ENCODE peak calls at places on chromosomes 12 and 14, in four cellular contexts. E, B, M and U are unnamed samples.

GRCh38 chr14:92676448-92677086 is 71.9 kb downstream of the LGMN start:
- DNase-seq in E (no peak), B (no peak), M (peak), U (no peak)

GRCh38 chr12:76866146-76866545 is 12.7 kb downstream of the CSRP2 start:
- DNase-seq in E (no peak), B (no peak), M (no peak), U (no peak)

GRCh38 chr12:49776413-49776812 is 35.1 kb downstream of the TMBIM6 start:
- DNase-seq in E (peak), B (peak), M (peak), U (peak)

GRCh38 chr12:57846285-57846576 is 298 bp downstream of the CTDSP2 start:
- DNase-seq in E (no peak), B (no peak), M (no peak), U (no peak)

GRCh38 chr14:61561144-61561543 is 134.2 kb upstream of the HIF1A start:
- DNase-seq in E (no peak), B (no peak), M (no peak), U (no peak)

GRCh38 chr12:131919366-131920156 is 9.5 kb upstream of the PUS1 start:
- DNase-seq in E (no peak), B (no peak), M (peak), U (no peak)

GRCh38 chr14:30874999-30875787 is 834 bp downstream of the COCH start:
- DNase-seq in E (no peak), B (no peak), M (peak), U (no peak)

GRCh38 chr12:67988600-67988999 is 647 bp upstream of the IFNG-AS1 start:
- DNase-seq in E (no peak), B (no peak), M (no peak), U (no peak)

GRCh38 chr12:61996717-61997116 is 263.5 kb upstream of the USP15 start:
- DNase-seq in E (no peak), B (no peak), M (no peak), U (no peak)

GRCh38 chr12:87413784-87414183 is 615.4 kb downstream of the C12orf50 start:
- DNase-seq in E (no peak), B (no peak), M (no peak), U (no peak)

GRCh38 chr12:94994312-94994711 is 9.2 kb downstream of the NDUFA12 start:
- DNase-seq in E (no peak), B (no peak), M (no peak), U (no peak)

GRCh38 chr12:79618848-79619404 is 71.8 kb downstream of the PAWR start:
- DNase-seq in E (no peak), B (no peak), M (no peak), U (no peak)

GRCh38 chr12:3220382-3221321 is 143.5 kb downstream of the TSPAN9 start:
- DNase-seq in E (no peak), B (peak), M (peak), U (no peak)

GRCh38 chr14:100617715-100618693 is 30.8 kb upstream of the BEGAIN start:
- DNase-seq in E (no peak), B (peak), M (no peak), U (peak)

GRCh38 chr12:52155048-52155868 is 36.6 kb downstream of the KRT80 start:
- DNase-seq in E (no peak), B (no peak), M (peak), U (no peak)

GRCh38 chr12:108559748-108560147 is 1.2 kb downstream of the SART3 start:
- DNase-seq in E (no peak), B (no peak), M (no peak), U (no peak)
- TF ChIP-seq CTCF in E (no peak), B (no peak), M (no peak), U (no peak)

GRCh38 chr12:96378319-96378718 is 21.9 kb downstream of the CDK17 start:
- DNase-seq in E (no peak), B (no peak), M (no peak), U (no peak)
- H3K4me3 ChIP-seq in E (no peak), B (no peak), M (no peak), U (no peak)

GRCh38 chr12:124720019-124720686 is 143.5 kb downstream of the SCARB1 start:
- DNase-seq in E (no peak), B (no peak), M (peak), U (no peak)

GRCh38 chr12:124721501-124722154 is 142.0 kb downstream of the SCARB1 start:
- DNase-seq in E (no peak), B (no peak), M (no peak), U (no peak)

GRCh38 chr12:124722871-124723270 is 140.8 kb downstream of the SCARB1 start:
- DNase-seq in E (no peak), B (no peak), M (no peak), U (no peak)

GRCh38 chr12:124718458-124718857 is 145.2 kb downstream of the SCARB1 start:
- DNase-seq in E (no peak), B (no peak), M (no peak), U (no peak)

DNA sequence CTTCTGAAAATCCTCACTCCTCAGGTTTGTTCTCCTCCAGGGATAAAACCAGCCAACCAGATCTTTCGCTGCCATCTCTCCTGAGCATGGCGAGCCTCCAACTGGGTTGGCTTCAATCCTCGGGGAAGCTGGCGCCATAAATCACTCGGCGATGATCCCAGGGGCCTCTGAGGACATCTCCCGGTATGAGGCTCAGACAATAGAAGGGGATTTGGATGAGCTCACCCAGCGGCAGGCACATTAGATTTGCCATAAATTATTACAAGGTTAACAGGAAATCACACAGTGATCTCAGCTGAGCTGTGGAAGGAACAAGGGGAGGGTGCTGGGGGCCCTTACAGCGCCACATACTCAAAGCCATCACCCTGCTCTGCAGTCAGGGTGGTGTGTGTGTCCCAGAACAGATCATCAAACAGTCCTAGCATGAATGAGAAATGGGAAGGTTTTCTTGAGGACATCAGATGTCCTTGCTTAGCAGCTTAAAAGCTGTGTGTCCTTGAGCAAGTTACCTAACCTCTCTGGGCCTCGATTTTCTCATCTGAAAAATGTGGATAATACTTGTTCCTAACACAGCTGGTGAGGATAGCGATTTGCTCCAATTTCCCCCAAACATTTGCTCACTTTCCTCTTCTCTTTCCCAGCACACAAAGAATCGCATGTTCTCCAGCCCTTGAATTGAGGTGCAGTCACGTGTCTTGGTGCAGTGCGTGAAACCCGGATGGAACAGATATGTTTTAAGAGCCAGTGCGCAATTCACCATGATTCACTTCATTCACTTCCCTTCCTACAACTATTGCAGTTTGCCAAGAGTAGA is 142.8 kb downstream of the SCARB1 start:
- DNase-seq in E (peak), B (peak), M (no peak), U (peak)
- H3K27ac ChIP-seq in E (peak), B (peak), M (peak), U (peak)

DNA sequence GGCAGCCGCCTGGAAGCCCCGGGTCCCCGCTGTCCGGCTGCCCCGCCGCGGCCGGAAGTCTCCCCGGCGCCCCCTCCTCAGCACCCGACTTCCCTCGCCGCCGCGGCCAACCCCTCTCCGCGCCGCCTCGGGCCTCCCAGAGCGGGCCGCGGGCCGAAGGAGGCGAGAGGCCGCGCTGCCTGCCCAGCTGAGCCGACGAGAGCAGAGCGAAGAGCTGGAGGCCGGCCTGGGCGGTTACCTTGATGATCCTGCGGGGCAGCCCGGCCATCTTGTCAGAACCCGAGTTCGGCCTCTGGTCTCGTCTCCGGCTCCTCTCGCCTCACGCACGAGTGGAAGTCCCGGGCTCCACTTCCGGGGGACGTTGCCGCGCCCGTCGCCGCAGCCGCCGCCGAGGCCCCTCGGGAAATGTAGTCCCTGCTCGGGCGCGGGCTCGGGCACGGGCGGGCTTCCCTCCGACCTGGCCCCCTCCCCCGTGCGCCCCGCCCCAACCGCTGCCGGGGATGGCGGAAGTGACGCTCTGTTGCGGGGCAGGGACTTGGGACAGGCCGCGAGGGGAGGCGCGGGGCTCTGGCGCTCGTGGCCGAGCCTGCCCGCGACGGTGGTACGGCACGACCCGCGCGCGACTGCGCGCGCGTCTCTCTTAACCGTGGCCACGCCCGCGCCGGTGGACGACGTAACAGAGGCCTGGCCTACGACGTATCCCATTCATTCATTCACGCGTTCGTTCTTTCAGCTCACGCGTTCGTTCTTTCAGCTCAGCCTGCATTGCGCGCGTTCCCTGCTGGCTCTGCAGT is at the start of gene UBE2N:
- DNase-seq in E (peak), B (peak), M (peak), U (peak)
- TF ChIP-seq CTCF in E (no peak), B (no peak), M (no peak), U (peak)

GRCh38 chr12:93243382-93243688 is 134.4 kb upstream of the NUDT4 start:
- DNase-seq in E (no peak), B (no peak), M (no peak), U (no peak)

GRCh38 chr12:93242154-93242958 is 135.4 kb upstream of the NUDT4 start:
- DNase-seq in E (no peak), B (no peak), M (no peak), U (no peak)

GRCh38 chr12:93244514-93245077 is 133.1 kb upstream of the NUDT4 start:
- DNase-seq in E (no peak), B (no peak), M (no peak), U (no peak)

GRCh38 chr12:93245543-93245942 is 132.2 kb upstream of the NUDT4 start:
- DNase-seq in E (no peak), B (no peak), M (no peak), U (no peak)

DNA sequence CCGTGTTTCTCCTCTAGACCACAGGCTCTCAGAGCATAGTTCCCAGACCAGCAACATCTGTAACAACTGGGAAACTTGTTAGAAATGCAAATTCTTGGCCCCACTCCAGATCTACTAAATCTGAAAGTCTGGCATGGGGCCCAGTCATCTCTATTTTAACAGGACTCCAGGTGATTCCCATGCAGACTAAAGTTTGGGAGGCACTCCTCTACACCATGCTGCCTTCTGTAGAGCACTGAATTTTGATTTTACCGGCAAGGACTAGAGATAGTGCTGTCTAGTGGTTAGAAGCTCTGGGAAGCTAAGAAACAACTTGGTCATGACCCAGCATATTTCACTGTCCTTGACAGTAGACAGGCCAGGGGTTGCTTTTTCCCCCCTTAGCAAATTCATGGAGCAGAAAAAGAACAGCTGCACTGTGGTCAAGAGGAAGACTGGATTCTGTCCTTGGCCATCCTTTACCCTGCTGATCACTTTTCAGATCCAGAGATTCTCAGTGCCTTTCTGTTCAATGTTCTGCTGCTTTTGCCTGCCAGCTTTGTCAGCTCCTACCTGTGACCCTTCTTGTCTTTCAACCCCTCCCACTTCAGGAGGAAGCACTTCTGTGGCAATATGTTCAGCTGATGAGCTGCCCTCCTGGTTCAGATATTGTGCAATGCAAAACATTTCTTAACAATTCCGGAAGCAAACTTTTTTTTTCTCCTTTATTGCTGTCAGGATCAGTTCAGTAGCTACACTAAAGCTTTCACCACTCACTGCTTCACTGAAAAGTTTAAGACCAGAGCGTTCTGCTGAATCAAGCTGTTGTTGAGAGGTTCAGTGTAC is 133.8 kb upstream of the NUDT4 start:
- DNase-seq in E (peak), B (no peak), M (no peak), U (no peak)
- H3K4me3 ChIP-seq in E (no peak), B (no peak), M (no peak), U (no peak)

GRCh38 chr12:109879332-109880048 is 851 bp downstream of the GLTP start:
- DNase-seq in E (no peak), B (no peak), M (no peak), U (no peak)

GRCh38 chr12:109880049-109880931 is at the start of gene GLTP:
- DNase-seq in E (peak), B (peak), M (peak), U (peak)

GRCh38 chr12:109881752-109882151 is 1.4 kb upstream of the GLTP start:
- DNase-seq in E (no peak), B (no peak), M (no peak), U (no peak)

GRCh38 chr12:109878749-109879148 is 1.6 kb downstream of the GLTP start:
- DNase-seq in E (no peak), B (no peak), M (no peak), U (no peak)

GRCh38 chr12:109880938-109881337 is 597 bp upstream of the GLTP start:
- DNase-seq in E (no peak), B (no peak), M (no peak), U (no peak)
- H3K27ac ChIP-seq in E (peak), B (no peak), M (peak), U (peak)

GRCh38 chr12:54021432-54022013 is 6.7 kb upstream of the HOXC6 start:
- DNase-seq in E (no peak), B (no peak), M (peak), U (no peak)
- TF ChIP-seq CTCF in E (no peak), B (no peak), M (no peak), U (no peak)

DNA sequence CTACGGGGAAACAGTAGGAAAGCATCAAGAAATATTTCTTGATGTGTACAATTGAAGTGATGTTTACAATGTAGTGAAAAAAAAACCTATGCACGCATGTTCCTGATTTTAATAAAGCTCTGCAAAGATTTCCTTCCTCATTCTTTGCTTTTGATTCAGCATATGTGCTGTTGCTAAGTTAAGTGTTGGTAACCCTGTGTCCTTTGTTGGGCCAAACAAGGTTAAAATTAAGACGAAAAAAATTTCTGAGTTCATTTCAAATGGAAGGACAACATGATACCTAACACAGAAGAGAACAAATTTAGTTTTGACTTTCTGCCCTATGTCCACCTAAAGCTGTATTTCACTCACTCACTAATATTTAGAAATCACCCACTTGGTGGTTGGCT is 62.8 kb downstream of the PPP2R5C start:
- DNase-seq in E (no peak), B (no peak), M (no peak), U (no peak)
- H3K4me3 ChIP-seq in E (peak), B (peak), M (no peak), U (peak)

GRCh38 chr12:120971299-120972180 is 6.8 kb upstream of the HNF1A start:
- DNase-seq in E (peak), B (peak), M (no peak), U (no peak)

GRCh38 chr12:120977531-120978295 is 630 bp upstream of the HNF1A start:
- DNase-seq in E (no peak), B (no peak), M (no peak), U (no peak)

GRCh38 chr12:120970310-120970709 is 8.0 kb upstream of the HNF1A start:
- DNase-seq in E (no peak), B (no peak), M (no peak), U (no peak)

GRCh38 chr12:120978296-120979219 is at the start of gene HNF1A:
- DNase-seq in E (no peak), B (no peak), M (no peak), U (no peak)

GRCh38 chr12:120972870-120973543 is 5.3 kb upstream of the HNF1A start:
- DNase-seq in E (no peak), B (no peak), M (no peak), U (no peak)
- H3K27ac ChIP-seq in E (no peak), B (no peak), M (no peak), U (no peak)

DNA sequence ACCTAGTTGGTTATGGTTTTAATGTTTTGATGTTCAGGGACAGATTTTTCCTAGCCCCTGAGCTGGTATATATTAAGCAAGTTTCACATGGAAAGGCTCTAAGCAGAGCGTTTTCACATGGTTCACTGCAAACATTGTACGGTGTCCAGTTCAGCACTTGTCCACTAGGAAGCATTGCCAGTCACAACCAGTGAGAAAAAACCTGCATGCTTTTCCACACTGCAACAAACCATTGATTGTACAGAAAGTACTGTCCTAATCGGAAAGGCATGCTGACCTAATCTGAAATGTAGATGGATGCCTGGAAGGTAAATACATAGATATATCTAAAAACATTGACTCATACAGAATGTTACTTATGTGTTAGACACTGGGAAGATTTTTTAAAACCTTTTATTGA is 25.0 kb upstream of the NPAS3 start:
- DNase-seq in E (no peak), B (no peak), M (no peak), U (no peak)
- TF ChIP-seq CTCF in E (no peak), B (peak), M (no peak), U (peak)